ENCODE peak calls at places on chromosomes 4 and X, in eight cellular contexts. E, B, D, V, G, Z, N and L are unnamed samples.

GRCh38 chr4:70666369-70666768 is at the start of gene JCHAIN:
- DNase-seq in E (no peak), B (no peak), D (no peak), V (no peak), G (no peak), Z (no peak), N (peak; percentile 45), L (no peak)

GRCh38 chr4:972651-973424 is 531 bp downstream of the DGKQ start:
- DNase-seq in E (peak; percentile 76), B (peak; percentile 39), D (peak; percentile 59), V (peak; percentile 88), G (no peak), Z (no peak), N (peak; percentile 64), L (peak; percentile 89)

GRCh38 chr4:64807821-64808220 is 398.6 kb upstream of the TECRL start:
- DNase-seq in E (no peak), B (no peak), D (no peak), V (no peak), G (no peak), Z (no peak), N (peak; percentile 46), L (no peak)

GRCh38 chr4:159484861-159485260 is 382.0 kb downstream of the RAPGEF2 start:
- DNase-seq in E (no peak), B (peak; percentile 31), D (no peak), V (no peak), G (no peak), Z (no peak), N (peak; percentile 61), L (no peak)

GRCh38 chr4:103400405-103400804 is 202.3 kb upstream of the CENPE start:
- DNase-seq in E (no peak), B (peak; percentile 91), D (no peak), V (no peak), G (no peak), Z (peak; percentile 70), N (no peak), L (no peak)

GRCh38 chr4:89598602-89599001 is 238.4 kb downstream of the SNCA start:
- DNase-seq in E (peak; percentile 56), B (peak; percentile 11), D (peak; percentile 7), V (no peak), G (no peak), Z (no peak), N (peak; percentile 44), L (peak; percentile 22)

GRCh38 chrX:44842555-44843317 is 1.1 kb upstream of the DUSP21 start:
- DNase-seq in E (no peak), B (peak; percentile 29), D (no peak), V (no peak), G (no peak), Z (no peak), N (no peak), L (no peak)

GRCh38 chrX:52261125-52261462 is 76.4 kb downstream of the MAGED4 start:
- DNase-seq in E (no peak), B (no peak), D (no peak), V (no peak), G (no peak), Z (no peak), N (no peak), L (no peak)

GRCh38 chrX:3345281-3346081 is 971 bp downstream of the MXRA5 start:
- DNase-seq in E (no peak), B (peak; percentile 63), D (peak; percentile 66), V (peak; percentile 62), G (peak; percentile 72), Z (no peak), N (peak; percentile 62), L (peak; percentile 68)

GRCh38 chrX:3348191-3348590 is 1.7 kb upstream of the MXRA5 start:
- DNase-seq in E (no peak), B (no peak), D (no peak), V (no peak), G (no peak), Z (no peak), N (no peak), L (no peak)

GRCh38 chrX:3351287-3351686 is 4.8 kb upstream of the MXRA5 start:
- DNase-seq in E (no peak), B (no peak), D (no peak), V (no peak), G (no peak), Z (no peak), N (no peak), L (no peak)

GRCh38 chrX:3346436-3347329 is at the start of gene MXRA5:
- DNase-seq in E (no peak), B (peak; percentile 36), D (peak; percentile 74), V (no peak), G (peak; percentile 68), Z (no peak), N (peak; percentile 44), L (peak; percentile 69)
- H3K4me3 ChIP-seq in E (no peak within 1 kb of the TSS), B (peak within 1 kb of the TSS; percentile 46), D (peak within 1 kb of the TSS; percentile 52), V (peak within 1 kb of the TSS; percentile 16), G (peak within 1 kb of the TSS; percentile 45), Z (peak within 1 kb of the TSS; percentile 45), N (peak within 1 kb of the TSS; percentile 74), L (peak within 1 kb of the TSS; percentile 60)

GRCh38 chr4:137124278-137124932 is 407.9 kb downstream of the PCDH18 start:
- DNase-seq in E (peak; percentile 69), B (peak; percentile 53), D (peak; percentile 61), V (no peak), G (no peak), Z (peak; percentile 40), N (peak; percentile 88), L (peak; percentile 10)
- H3K4me3 ChIP-seq in E (no peak overlapping the region), B (peak overlapping the region; percentile 88), D (no peak overlapping the region), V (no peak overlapping the region), G (peak overlapping the region; percentile 41), Z (peak overlapping the region; percentile 39), N (peak overlapping the region; percentile 88), L (no peak overlapping the region)

GRCh38 chr4:54439831-54440243 is 210.7 kb downstream of the PDGFRA start:
- DNase-seq in E (peak; percentile 67), B (peak; percentile 47), D (peak; percentile 59), V (no peak), G (peak; percentile 67), Z (peak; percentile 52), N (peak; percentile 67), L (peak; percentile 12)
- H3K4me3 ChIP-seq in E (no peak overlapping the region), B (no peak overlapping the region), D (no peak overlapping the region), V (no peak overlapping the region), G (peak overlapping the region; percentile 11), Z (peak overlapping the region; percentile 4), N (peak overlapping the region; percentile 81), L (no peak overlapping the region)

DNA sequence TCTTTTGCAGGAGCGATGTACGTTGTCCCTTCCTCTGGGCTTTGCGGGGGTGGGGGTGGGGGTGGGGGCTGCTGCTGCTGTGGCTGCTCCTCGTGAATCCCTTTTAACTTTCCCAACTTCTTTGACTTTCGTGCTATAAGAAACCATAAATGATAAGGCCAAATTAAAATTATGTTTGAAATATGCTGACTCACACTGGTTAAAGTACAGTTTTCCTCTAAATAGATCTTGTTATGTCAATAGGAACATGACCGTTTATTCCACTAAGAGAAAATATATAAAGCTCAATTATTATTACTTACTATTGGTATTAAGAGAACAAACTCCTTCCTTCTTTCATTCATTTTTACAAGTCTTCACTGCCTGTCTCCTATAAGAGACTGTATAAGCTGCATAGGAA is 287.4 kb downstream of the NR3C2 start:
- DNase-seq in E (no peak), B (no peak), D (no peak), V (no peak), G (no peak), Z (no peak), N (no peak), L (no peak)
- H3K4me3 ChIP-seq in E (no peak overlapping the region), B (no peak overlapping the region), D (no peak overlapping the region), V (no peak overlapping the region), G (no peak overlapping the region), Z (no peak overlapping the region), N (no peak overlapping the region), L (no peak overlapping the region)

GRCh38 chr4:24164797-24165196 is 274.9 kb upstream of the PPARGC1A start:
- DNase-seq in E (no peak), B (no peak), D (no peak), V (no peak), G (no peak), Z (no peak), N (no peak), L (no peak)

GRCh38 chr4:24166501-24166900 is 276.7 kb upstream of the PPARGC1A start:
- DNase-seq in E (no peak), B (no peak), D (no peak), V (no peak), G (no peak), Z (no peak), N (no peak), L (no peak)

GRCh38 chr4:24172406-24172805 is 282.6 kb upstream of the PPARGC1A start:
- DNase-seq in E (no peak), B (no peak), D (peak; percentile 26), V (no peak), G (no peak), Z (no peak), N (no peak), L (no peak)

GRCh38 chr4:24169956-24170355 is 280.1 kb upstream of the PPARGC1A start:
- DNase-seq in E (no peak), B (no peak), D (no peak), V (no peak), G (no peak), Z (no peak), N (no peak), L (no peak)

GRCh38 chr4:24168658-24169057 is 278.8 kb upstream of the PPARGC1A start:
- DNase-seq in E (no peak), B (no peak), D (no peak), V (no peak), G (no peak), Z (no peak), N (no peak), L (no peak)
- H3K4me3 ChIP-seq in E (no peak overlapping the region), B (no peak overlapping the region), D (no peak overlapping the region), V (no peak overlapping the region), G (no peak overlapping the region), Z (no peak overlapping the region), N (no peak overlapping the region), L (no peak overlapping the region)

GRCh38 chrX:71629467-71629866 is 11.2 kb upstream of the CXCR3 start:
- DNase-seq in E (peak; percentile 71), B (no peak), D (no peak), V (no peak), G (no peak), Z (no peak), N (no peak), L (no peak)
- H3K4me3 ChIP-seq in E (peak overlapping the region; percentile 13), B (no peak overlapping the region), D (no peak overlapping the region), V (no peak overlapping the region), G (no peak overlapping the region), Z (no peak overlapping the region), N (no peak overlapping the region), L (no peak overlapping the region)

DNA sequence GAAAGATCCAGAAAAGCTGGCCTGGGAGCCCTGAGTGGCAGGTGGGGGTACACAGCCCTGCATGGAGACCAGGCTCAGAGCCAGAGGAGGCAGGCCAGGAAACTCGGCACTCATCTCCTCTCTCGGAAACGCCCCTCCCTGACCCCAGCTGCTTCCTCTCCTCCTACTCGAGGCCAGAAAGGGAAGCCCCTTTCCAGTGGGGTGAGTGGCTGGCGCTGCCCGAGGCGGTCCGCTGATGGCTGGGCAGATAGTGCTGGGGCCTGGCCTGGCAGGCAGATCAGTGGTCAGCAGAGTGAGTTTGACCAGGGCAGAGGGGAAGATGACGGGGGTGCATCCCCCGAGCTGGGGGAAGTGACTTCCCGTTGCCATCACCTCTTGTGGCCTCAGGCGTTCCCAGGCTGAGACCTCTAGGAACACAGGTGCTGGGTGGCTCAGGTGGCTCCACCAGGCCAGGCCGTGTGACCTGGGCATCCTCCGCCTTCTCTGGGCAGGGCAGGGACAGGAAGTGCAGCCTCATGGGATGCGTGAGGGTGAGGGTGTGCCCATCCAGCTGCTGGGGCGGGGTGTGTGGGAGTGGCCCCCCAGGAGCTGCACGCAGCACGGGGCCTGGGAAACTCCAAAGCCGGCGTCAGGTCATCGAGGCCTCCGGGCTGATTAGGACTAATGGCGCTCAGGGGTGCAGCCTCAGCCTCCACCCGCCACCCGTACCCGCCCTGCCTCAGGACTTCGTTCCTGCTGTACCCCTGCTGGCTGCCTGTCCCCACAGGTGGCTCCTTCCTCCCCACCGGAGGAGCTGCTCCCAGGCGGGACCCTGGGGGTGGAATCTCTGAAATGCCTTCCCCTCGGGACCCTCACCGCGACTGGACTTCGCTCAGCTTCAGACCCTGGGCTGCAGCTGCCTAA is 5.8 kb downstream of the SH3BP2 start:
- DNase-seq in E (no peak), B (no peak), D (peak; percentile 4), V (peak; percentile 92), G (peak; percentile 83), Z (no peak), N (no peak), L (no peak)
- H3K4me3 ChIP-seq in E (no peak overlapping the region), B (no peak overlapping the region), D (no peak overlapping the region), V (no peak overlapping the region), G (peak overlapping the region; percentile 11), Z (no peak overlapping the region), N (no peak overlapping the region), L (no peak overlapping the region)